ENCODE peak calls at places on chromosomes 16 and 17, in four cellular contexts. Q is activated T-helper 9 cell treated with anti-CD3 and anti-CD28 coated beads, Interleukin-2, amount 50 U/mL, for 16 hours; S is fibroblast of lung; J is hepatic stellate cell. E is an unnamed sample.

GRCh38 chr17:65656390-65657250 is 95.2 kb upstream of the AXIN2 start:
- DNase-seq in S (no peak), J (no peak), Q (no peak), E (peak)

GRCh38 chr16:81366316-81366932 is 51.7 kb downstream of the GAN start:
- DNase-seq in S (peak), Q (no peak), J (peak), E (peak)

GRCh38 chr16:31472559-31473203 is 729 bp downstream of the TGFB1I1 start:
- DNase-seq in J (peak), Q (no peak), S (peak), E (peak)

GRCh38 chr16:74500907-74501306 is 79.6 kb upstream of the CLEC18B start:
- DNase-seq in J (no peak), S (no peak), Q (no peak), E (no peak)

GRCh38 chr16:1194665-1195392 is 30.2 kb downstream of the TPSG1 start:
- DNase-seq in Q (no peak), S (no peak), J (peak), E (no peak)

GRCh38 chr16:27313422-27314160 is at the start of gene IL4R:
- DNase-seq in Q (peak), S (peak), J (peak), E (peak)

GRCh38 chr17:1455291-1455747 is 713 bp downstream of the CRK start:
- DNase-seq in S (peak), Q (peak), J (peak), E (peak)

GRCh38 chr17:9982159-9982558 is 77.1 kb upstream of the RCVRN start:
- DNase-seq in S (no peak), Q (no peak), J (no peak), E (no peak)

GRCh38 chr17:31919802-31920525 is 16.8 kb upstream of the SUZ12 start:
- DNase-seq in S (peak), J (peak), Q (no peak), E (no peak)

GRCh38 chr16:67312450-67313118 is 14.0 kb downstream of the KCTD19 start:
- DNase-seq in J (no peak), Q (no peak), S (peak), E (peak)

GRCh38 chr16:11977206-11978041 is 890 bp downstream of the SNX29 start:
- DNase-seq in S (peak), J (peak), Q (no peak), E (peak)

E was measured in foreskin fibroblast.